ENCODE peak calls at places on chromosomes 1 and 21, in seven cellular contexts. S is psoas muscle; W is HL-60; D is T follicular helper cell; C is CD8-positive, alpha-beta memory T cell; M is AG04450; Q is mucosa of descending colon. Y is an unnamed sample.

GRCh38 chr1:165387505-165387904 is 31.0 kb upstream of the LMX1A start:
- DNase-seq in D (no peak), C (no peak), Q (no peak), W (no peak), S (no peak), M (no peak), Y (no peak)

GRCh38 chr1:172299515-172299914 is 121.0 kb upstream of the C1orf105 start:
- DNase-seq in Q (no peak), C (no peak), M (no peak), W (no peak), D (no peak), S (no peak), Y (no peak)

GRCh38 chr1:61268546-61269243 is 186.3 kb downstream of the NFIA start:
- DNase-seq in C (no peak), Q (no peak), D (no peak), M (no peak), W (no peak), S (no peak), Y (no peak)

GRCh38 chr21:26795866-26796329 is 49.3 kb downstream of the ADAMTS1 start:
- DNase-seq in D (no peak), S (no peak), C (no peak), Q (no peak), M (peak), W (no peak), Y (peak)

GRCh38 chr1:60895167-60896124 is 186.9 kb upstream of the NFIA start:
- DNase-seq in W (no peak), D (no peak), S (no peak), Q (no peak), M (no peak), C (no peak), Y (peak)

GRCh38 chr1:153805042-153805745 is 30.0 kb downstream of the SLC27A3 start:
- DNase-seq in D (peak), Q (no peak), M (peak), C (peak), S (peak), W (peak), Y (peak)

GRCh38 chr1:88684482-88685238 is 587 bp downstream of the PKN2 start:
- DNase-seq in S (peak), M (no peak), Q (peak), W (peak), C (peak), D (peak), Y (peak)

GRCh38 chr1:9929431-9930385 is 13.5 kb downstream of the LZIC start:
- DNase-seq in C (no peak), W (no peak), D (no peak), S (no peak), Q (no peak), M (no peak), Y (no peak)

GRCh38 chr21:41877901-41878830 is 978 bp downstream of the PRDM15 start:
- DNase-seq in W (peak), D (no peak), Q (peak), C (peak), S (peak), M (no peak), Y (peak)

GRCh38 chr21:44539031-44539430 is 964 bp downstream of the KRTAP10-1 start:
- DNase-seq in D (no peak), C (no peak), Q (no peak), S (no peak), M (no peak), W (no peak), Y (no peak)

GRCh38 chr1:41245659-41246058 is 3.6 kb upstream of the SCMH1 start:
- DNase-seq in M (no peak), Q (no peak), D (no peak), C (no peak), S (no peak), W (no peak), Y (peak)

GRCh38 chr21:34670220-34670961 is 1.6 kb downstream of the CLIC6 start:
- DNase-seq in Q (peak), S (no peak), D (no peak), C (no peak), W (no peak), M (no peak), Y (no peak)

GRCh38 chr1:109483658-109484518 is at the start of gene ATXN7L2:
- DNase-seq in Q (peak), W (peak), C (peak), S (peak), M (peak), D (peak), Y (peak)

GRCh38 chr1:204320413-204320812 is 39.3 kb downstream of the PLEKHA6 start:
- DNase-seq in Q (no peak), S (no peak), D (no peak), M (peak), W (no peak), C (no peak), Y (no peak)

GRCh38 chr1:168709896-168710305 is 19.1 kb downstream of the DPT start:
- DNase-seq in W (no peak), C (no peak), M (no peak), D (no peak), S (no peak), Q (no peak), Y (no peak)

GRCh38 chr1:14443164-14443787 is 155.2 kb upstream of the KAZN start:
- DNase-seq in S (no peak), W (no peak), M (no peak), D (no peak), Q (no peak), C (no peak), Y (no peak)

GRCh38 chr1:186082235-186082937 is 292.7 kb downstream of the TPR start:
- DNase-seq in W (peak), Q (peak), C (no peak), M (no peak), S (peak), D (no peak), Y (peak)

GRCh38 chr1:109814993-109815786 is 51.5 kb upstream of the EPS8L3 start:
- DNase-seq in S (no peak), C (no peak), M (no peak), D (no peak), W (no peak), Q (no peak), Y (no peak)

GRCh38 chr1:197614916-197615692 is 160.2 kb downstream of the DENND1B start:
- DNase-seq in M (peak), W (peak), C (peak), D (no peak), S (no peak), Q (no peak), Y (peak)

GRCh38 chr1:164755674-164756073 is 196.7 kb downstream of the PBX1 start:
- DNase-seq in Q (no peak), W (no peak), D (no peak), M (no peak), C (no peak), S (no peak), Y (no peak)

Y was measured in myocyte.